ENCODE peak calls at places on chromosomes 13 and 19, in four cellular contexts. C is fibroblast of pulmonary artery, L is heart right ventricle, D is brain microvascular endothelial cell. M is an unnamed sample.

GRCh38 chr19:13208964-13209796 is 59.0 kb downstream of the IER2 start:
- DNase-seq in C (no peak), D (no peak), L (no peak), M (no peak)

GRCh38 chr19:48152552-48152951 is 17.6 kb downstream of the LIG1 start:
- DNase-seq in C (peak), D (peak), L (peak), M (peak)

GRCh38 chr19:14440049-14440448 is 6.9 kb downstream of the PKN1 start:
- DNase-seq in C (no peak), L (peak), D (no peak), M (no peak)

GRCh38 chr19:51407631-51408131 is 9.8 kb downstream of the SIGLEC10 start:
- DNase-seq in L (no peak), D (peak), C (peak), M (no peak)

GRCh38 chr19:45070214-45070613 is 6.1 kb downstream of the ZNF296 start:
- DNase-seq in C (no peak), L (no peak), D (no peak), M (no peak)

GRCh38 chr19:45492627-45493470 is 4.0 kb downstream of the RTN2 start:
- DNase-seq in L (peak), C (peak), D (peak), M (no peak)

GRCh38 chr13:114097893-114098688 is 34.3 kb downstream of the RASA3 start:
- DNase-seq in C (no peak), L (peak), D (no peak), M (no peak)

GRCh38 chr19:35781650-35782049 is 6.3 kb downstream of the ARHGAP33 start:
- DNase-seq in D (no peak), L (no peak), C (no peak), M (no peak)

GRCh38 chr19:46494115-46494935 is 1.3 kb downstream of the PNMA8B start:
- DNase-seq in D (no peak), L (peak), C (no peak), M (no peak)

GRCh38 chr19:5519076-5519475 is 48.7 kb downstream of the TINCR start:
- DNase-seq in D (no peak), L (no peak), C (no peak), M (no peak)

GRCh38 chr13:111975539-111976473 is 91.1 kb upstream of the SOX1 start:
- DNase-seq in L (no peak), D (no peak), C (no peak), M (no peak)

GRCh38 chr19:34173145-34173956 is 1.0 kb downstream of the LSM14A start:
- DNase-seq in D (no peak), C (peak), L (no peak), M (no peak)

GRCh38 chr19:31278555-31279435 is 70.4 kb downstream of the TSHZ3 start:
- DNase-seq in D (no peak), L (no peak), C (no peak), M (no peak)

GRCh38 chr19:23415034-23415433 is 19.8 kb upstream of the ZNF91 start:
- DNase-seq in C (no peak), L (no peak), D (no peak), M (no peak)

GRCh38 chr13:36713842-36714241 is 40.0 kb downstream of the SERTM1 start:
- DNase-seq in C (no peak), L (no peak), D (no peak), M (no peak)

GRCh38 chr13:47004022-47004421 is 107.2 kb upstream of the HTR2A start:
- DNase-seq in D (no peak), L (no peak), C (peak), M (no peak)

GRCh38 chr19:7928334-7928706 is 2.4 kb upstream of the CTXN1 start:
- DNase-seq in L (no peak), D (no peak), C (no peak), M (no peak)

GRCh38 chr19:7930765-7931164 is 4.8 kb upstream of the CTXN1 start:
- DNase-seq in C (no peak), L (no peak), D (no peak), M (no peak)

GRCh38 chr19:7926727-7927604 is 1.0 kb upstream of the CTXN1 start:
- DNase-seq in L (no peak), D (no peak), C (no peak), M (no peak)

GRCh38 chr19:7927605-7928333 is 1.8 kb upstream of the CTXN1 start:
- DNase-seq in D (no peak), C (no peak), L (no peak), M (no peak)

GRCh38 chr19:7928741-7929701 is 3.1 kb upstream of the CTXN1 start:
- DNase-seq in D (peak), L (no peak), C (peak), M (peak)
- H3K4me3 ChIP-seq in D (peak), L (no peak), C (peak), M (no peak)

GRCh38 chr13:26709461-26709860 is 51.1 kb downstream of the GPR12 start:
- DNase-seq in L (no peak), D (no peak), C (no peak), M (no peak)
- TF ChIP-seq CTCF in L (no peak), D (no peak), C (no peak), M (no peak)

DNA sequence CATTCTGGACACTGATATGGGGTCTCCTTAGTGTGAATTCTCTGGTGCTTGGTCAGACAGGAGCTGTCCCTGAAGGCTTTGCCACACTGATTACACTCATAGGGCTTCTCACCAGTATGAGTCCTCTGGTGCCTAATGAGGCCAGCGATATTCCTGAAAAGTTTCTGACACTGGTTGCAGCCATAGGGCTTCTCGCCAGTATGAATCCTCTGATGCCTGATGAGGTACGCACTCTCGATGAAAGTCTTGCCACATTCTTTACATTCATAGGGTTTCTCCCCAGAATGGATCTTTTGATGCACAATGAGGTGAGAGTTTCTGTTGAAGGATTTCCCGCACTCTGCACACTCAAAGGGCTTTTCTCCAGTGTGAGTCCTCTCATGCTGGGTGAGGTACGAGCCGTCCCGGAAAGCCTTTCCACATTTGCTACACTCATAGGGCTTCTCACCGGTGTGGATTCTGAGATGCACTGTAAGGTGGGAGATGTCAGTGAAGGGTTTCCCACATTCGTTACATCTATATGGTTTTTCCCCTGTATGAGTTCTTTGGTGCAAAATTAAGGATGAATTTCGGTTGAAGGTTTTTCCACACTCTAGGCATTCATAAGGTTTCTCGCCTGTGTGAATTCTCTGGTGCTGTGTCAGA is 22.4 kb downstream of the ZNF329 start:
- DNase-seq in D (no peak), L (no peak), C (no peak), M (no peak)
- H3K4me3 ChIP-seq in D (no peak), L (no peak), C (no peak), M (no peak)

GRCh38 chr13:101996906-101997408 is 404.9 kb downstream of the FGF14 start:
- DNase-seq in D (no peak), L (no peak), C (no peak), M (no peak)

GRCh38 chr13:101998129-101998528 is 403.7 kb downstream of the FGF14 start:
- DNase-seq in L (no peak), C (no peak), D (no peak), M (no peak)

GRCh38 chr13:102002271-102002670 is 399.6 kb downstream of the FGF14 start:
- DNase-seq in L (no peak), C (no peak), D (no peak), M (no peak)

GRCh38 chr13:102003848-102004570 is 397.8 kb downstream of the FGF14 start:
- DNase-seq in L (no peak), C (no peak), D (peak), M (no peak)

DNA sequence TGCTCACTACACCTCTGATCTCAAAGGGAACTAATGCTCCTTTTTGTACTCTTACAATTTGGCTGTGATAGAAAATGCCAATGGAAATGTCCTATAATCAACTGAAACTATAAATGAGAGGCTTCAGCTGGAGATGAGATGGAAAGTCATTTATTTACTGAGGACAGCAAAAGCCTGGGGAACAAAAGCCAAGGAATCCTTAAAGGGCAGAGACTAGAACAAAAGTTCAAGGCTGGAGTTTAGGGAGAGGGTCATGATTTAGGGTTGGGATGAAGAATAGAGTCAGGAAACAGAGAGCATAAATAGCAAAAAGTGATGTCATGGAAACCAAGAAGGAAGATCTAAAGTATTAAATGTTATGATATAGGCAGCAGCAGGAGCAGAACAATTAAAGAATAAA is 401.1 kb downstream of the FGF14 start:
- DNase-seq in L (no peak), C (no peak), D (no peak), M (no peak)
- TF ChIP-seq CTCF in L (no peak), C (no peak), D (no peak), M (no peak)

GRCh38 chr19:2083174-2083854 is 12.8 kb downstream of the MOB3A start:
- DNase-seq in C (no peak), L (no peak), D (no peak), M (no peak)

GRCh38 chr19:2087621-2088100 is 8.5 kb downstream of the MOB3A start:
- DNase-seq in D (no peak), C (no peak), L (no peak), M (no peak)

GRCh38 chr19:2081873-2082810 is 14.0 kb downstream of the MOB3A start:
- DNase-seq in C (no peak), L (no peak), D (no peak), M (no peak)

GRCh38 chr19:2089001-2089711 is 7.0 kb downstream of the MOB3A start:
- DNase-seq in L (no peak), C (peak), D (peak), M (no peak)

GRCh38 chr19:2084993-2085720 is 11.0 kb downstream of the MOB3A start:
- DNase-seq in D (no peak), L (peak), C (peak), M (no peak)
- H3K4me3 ChIP-seq in D (no peak), L (peak), C (no peak), M (no peak)

M was measured in retinal pigment epithelial cell.